ENCODE peak calls at places on chromosomes 6 and 20, in four cellular contexts. One of them, this sample, is unnamed.

GRCh38 chr6:134787261-134787871 is 162.5 kb downstream of the ALDH8A1 start:
- DNase-seq in iris pigment epithelial cell: peak
- DNase-seq in mesenteric fat pad: no peak
- DNase-seq in stimulated activated effector memory CD8-positive, alpha-beta T cell treated with anti-CD3 and anti-CD28 coated beads, Interleukin-12 subunit alpha, Interleukin-12 subunit beta, amount 100 ng/mL, for 72 hours: no peak
- DNase-seq in this sample: no peak

GRCh38 chr6:108712946-108713345 is 135.3 kb upstream of the ARMC2 start:
- DNase-seq in iris pigment epithelial cell: no peak
- DNase-seq in mesenteric fat pad: no peak
- DNase-seq in stimulated activated effector memory CD8-positive, alpha-beta T cell treated with anti-CD3 and anti-CD28 coated beads, Interleukin-12 subunit alpha, Interleukin-12 subunit beta, amount 100 ng/mL, for 72 hours: no peak
- DNase-seq in this sample: no peak

GRCh38 chr6:125658759-125659431 is 90.5 kb upstream of the HEY2 start:
- DNase-seq in stimulated activated effector memory CD8-positive, alpha-beta T cell treated with anti-CD3 and anti-CD28 coated beads, Interleukin-12 subunit alpha, Interleukin-12 subunit beta, amount 100 ng/mL, for 72 hours: no peak
- DNase-seq in mesenteric fat pad: no peak
- DNase-seq in iris pigment epithelial cell: no peak
- DNase-seq in this sample: peak

GRCh38 chr6:167907837-167908681 is 81.3 kb downstream of the AFDN start:
- DNase-seq in mesenteric fat pad: no peak
- DNase-seq in iris pigment epithelial cell: peak
- DNase-seq in stimulated activated effector memory CD8-positive, alpha-beta T cell treated with anti-CD3 and anti-CD28 coated beads, Interleukin-12 subunit alpha, Interleukin-12 subunit beta, amount 100 ng/mL, for 72 hours: no peak
- DNase-seq in this sample: no peak

GRCh38 chr6:137926207-137926731 is 59.2 kb downstream of the TNFAIP3 start:
- DNase-seq in stimulated activated effector memory CD8-positive, alpha-beta T cell treated with anti-CD3 and anti-CD28 coated beads, Interleukin-12 subunit alpha, Interleukin-12 subunit beta, amount 100 ng/mL, for 72 hours: no peak
- DNase-seq in iris pigment epithelial cell: peak
- DNase-seq in mesenteric fat pad: no peak
- DNase-seq in this sample: peak

GRCh38 chr6:139515511-139515910 is 141.1 kb upstream of the CITED2 start:
- DNase-seq in mesenteric fat pad: no peak
- DNase-seq in stimulated activated effector memory CD8-positive, alpha-beta T cell treated with anti-CD3 and anti-CD28 coated beads, Interleukin-12 subunit alpha, Interleukin-12 subunit beta, amount 100 ng/mL, for 72 hours: no peak
- DNase-seq in iris pigment epithelial cell: peak
- DNase-seq in this sample: no peak

GRCh38 chr6:39695447-39695846 is 29.8 kb downstream of the KIF6 start:
- DNase-seq in mesenteric fat pad: no peak
- DNase-seq in iris pigment epithelial cell: no peak
- DNase-seq in stimulated activated effector memory CD8-positive, alpha-beta T cell treated with anti-CD3 and anti-CD28 coated beads, Interleukin-12 subunit alpha, Interleukin-12 subunit beta, amount 100 ng/mL, for 72 hours: no peak
- DNase-seq in this sample: no peak

GRCh38 chr6:70520575-70520974 is 46.2 kb upstream of the SDHAF4 start:
- DNase-seq in mesenteric fat pad: no peak
- DNase-seq in iris pigment epithelial cell: peak
- DNase-seq in stimulated activated effector memory CD8-positive, alpha-beta T cell treated with anti-CD3 and anti-CD28 coated beads, Interleukin-12 subunit alpha, Interleukin-12 subunit beta, amount 100 ng/mL, for 72 hours: no peak
- DNase-seq in this sample: peak

GRCh38 chr6:118982256-118982911 is 47.4 kb upstream of the MCM9 start:
- DNase-seq in iris pigment epithelial cell: no peak
- DNase-seq in stimulated activated effector memory CD8-positive, alpha-beta T cell treated with anti-CD3 and anti-CD28 coated beads, Interleukin-12 subunit alpha, Interleukin-12 subunit beta, amount 100 ng/mL, for 72 hours: no peak
- DNase-seq in mesenteric fat pad: no peak
- DNase-seq in this sample: no peak

GRCh38 chr6:22636450-22636849 is 67.1 kb downstream of the HDGFL1 start:
- DNase-seq in mesenteric fat pad: no peak
- DNase-seq in stimulated activated effector memory CD8-positive, alpha-beta T cell treated with anti-CD3 and anti-CD28 coated beads, Interleukin-12 subunit alpha, Interleukin-12 subunit beta, amount 100 ng/mL, for 72 hours: no peak
- DNase-seq in iris pigment epithelial cell: peak
- DNase-seq in this sample: no peak

GRCh38 chr6:144162977-144163376 is 12.7 kb downstream of the STX11 start:
- DNase-seq in iris pigment epithelial cell: no peak
- DNase-seq in mesenteric fat pad: no peak
- DNase-seq in stimulated activated effector memory CD8-positive, alpha-beta T cell treated with anti-CD3 and anti-CD28 coated beads, Interleukin-12 subunit alpha, Interleukin-12 subunit beta, amount 100 ng/mL, for 72 hours: no peak
- DNase-seq in this sample: no peak

GRCh38 chr20:56572178-56572577 is 39.1 kb downstream of the FAM209B start:
- DNase-seq in iris pigment epithelial cell: peak
- DNase-seq in stimulated activated effector memory CD8-positive, alpha-beta T cell treated with anti-CD3 and anti-CD28 coated beads, Interleukin-12 subunit alpha, Interleukin-12 subunit beta, amount 100 ng/mL, for 72 hours: no peak
- DNase-seq in mesenteric fat pad: no peak
- DNase-seq in this sample: no peak

GRCh38 chr6:169935348-169935718 is 183.9 kb downstream of the ERMARD start:
- DNase-seq in mesenteric fat pad: no peak
- DNase-seq in iris pigment epithelial cell: peak
- DNase-seq in stimulated activated effector memory CD8-positive, alpha-beta T cell treated with anti-CD3 and anti-CD28 coated beads, Interleukin-12 subunit alpha, Interleukin-12 subunit beta, amount 100 ng/mL, for 72 hours: no peak
- DNase-seq in this sample: no peak

GRCh38 chr6:99344289-99344688 is 5.2 kb downstream of the FAXC start:
- DNase-seq in iris pigment epithelial cell: peak
- DNase-seq in stimulated activated effector memory CD8-positive, alpha-beta T cell treated with anti-CD3 and anti-CD28 coated beads, Interleukin-12 subunit alpha, Interleukin-12 subunit beta, amount 100 ng/mL, for 72 hours: no peak
- DNase-seq in mesenteric fat pad: no peak
- DNase-seq in this sample: peak

GRCh38 chr6:156538875-156539660 is 238.1 kb upstream of the ARID1B start:
- DNase-seq in iris pigment epithelial cell: no peak
- DNase-seq in mesenteric fat pad: no peak
- DNase-seq in stimulated activated effector memory CD8-positive, alpha-beta T cell treated with anti-CD3 and anti-CD28 coated beads, Interleukin-12 subunit alpha, Interleukin-12 subunit beta, amount 100 ng/mL, for 72 hours: no peak
- DNase-seq in this sample: no peak

GRCh38 chr6:160978141-160978926 is 13.2 kb upstream of the MAP3K4 start:
- DNase-seq in mesenteric fat pad: no peak
- DNase-seq in iris pigment epithelial cell: peak
- DNase-seq in stimulated activated effector memory CD8-positive, alpha-beta T cell treated with anti-CD3 and anti-CD28 coated beads, Interleukin-12 subunit alpha, Interleukin-12 subunit beta, amount 100 ng/mL, for 72 hours: no peak
- DNase-seq in this sample: no peak

GRCh38 chr6:29506446-29507067 is 18.8 kb upstream of the MAS1L start:
- DNase-seq in stimulated activated effector memory CD8-positive, alpha-beta T cell treated with anti-CD3 and anti-CD28 coated beads, Interleukin-12 subunit alpha, Interleukin-12 subunit beta, amount 100 ng/mL, for 72 hours: no peak
- DNase-seq in iris pigment epithelial cell: no peak
- DNase-seq in mesenteric fat pad: no peak
- DNase-seq in this sample: no peak

GRCh38 chr6:116531675-116532570 is 13.6 kb downstream of the TRAPPC3L start:
- DNase-seq in iris pigment epithelial cell: peak
- DNase-seq in stimulated activated effector memory CD8-positive, alpha-beta T cell treated with anti-CD3 and anti-CD28 coated beads, Interleukin-12 subunit alpha, Interleukin-12 subunit beta, amount 100 ng/mL, for 72 hours: peak
- DNase-seq in mesenteric fat pad: no peak
- DNase-seq in this sample: peak

GRCh38 chr20:23257848-23258746 is 92.5 kb upstream of the NXT1 start:
- DNase-seq in iris pigment epithelial cell: peak
- DNase-seq in stimulated activated effector memory CD8-positive, alpha-beta T cell treated with anti-CD3 and anti-CD28 coated beads, Interleukin-12 subunit alpha, Interleukin-12 subunit beta, amount 100 ng/mL, for 72 hours: no peak
- DNase-seq in mesenteric fat pad: no peak
- DNase-seq in this sample: peak

GRCh38 chr6:44353336-44353735 is 10.9 kb downstream of the SPATS1 start:
- DNase-seq in stimulated activated effector memory CD8-positive, alpha-beta T cell treated with anti-CD3 and anti-CD28 coated beads, Interleukin-12 subunit alpha, Interleukin-12 subunit beta, amount 100 ng/mL, for 72 hours: no peak
- DNase-seq in mesenteric fat pad: no peak
- DNase-seq in iris pigment epithelial cell: peak
- DNase-seq in this sample: no peak

GRCh38 chr20:51132286-51132810 is 109.4 kb upstream of the KCNG1 start:
- DNase-seq in stimulated activated effector memory CD8-positive, alpha-beta T cell treated with anti-CD3 and anti-CD28 coated beads, Interleukin-12 subunit alpha, Interleukin-12 subunit beta, amount 100 ng/mL, for 72 hours: no peak
- DNase-seq in iris pigment epithelial cell: peak
- DNase-seq in mesenteric fat pad: no peak
- DNase-seq in this sample: no peak

GRCh38 chr6:68876792-68877493 is 241.9 kb downstream of the ADGRB3 start:
- DNase-seq in stimulated activated effector memory CD8-positive, alpha-beta T cell treated with anti-CD3 and anti-CD28 coated beads, Interleukin-12 subunit alpha, Interleukin-12 subunit beta, amount 100 ng/mL, for 72 hours: no peak
- DNase-seq in iris pigment epithelial cell: peak
- DNase-seq in mesenteric fat pad: no peak
- DNase-seq in this sample: peak

GRCh38 chr6:165618241-165618640 is 44.8 kb downstream of the PDE10A start:
- DNase-seq in mesenteric fat pad: no peak
- DNase-seq in stimulated activated effector memory CD8-positive, alpha-beta T cell treated with anti-CD3 and anti-CD28 coated beads, Interleukin-12 subunit alpha, Interleukin-12 subunit beta, amount 100 ng/mL, for 72 hours: no peak
- DNase-seq in iris pigment epithelial cell: no peak
- DNase-seq in this sample: no peak

GRCh38 chr20:57795347-57795697 is 85.5 kb upstream of the PMEPA1 start:
- DNase-seq in stimulated activated effector memory CD8-positive, alpha-beta T cell treated with anti-CD3 and anti-CD28 coated beads, Interleukin-12 subunit alpha, Interleukin-12 subunit beta, amount 100 ng/mL, for 72 hours: no peak
- DNase-seq in iris pigment epithelial cell: peak
- DNase-seq in mesenteric fat pad: no peak
- DNase-seq in this sample: no peak

GRCh38 chr6:161444464-161444863 is 170.6 kb upstream of the AGPAT4 start:
- DNase-seq in mesenteric fat pad: no peak
- DNase-seq in iris pigment epithelial cell: no peak
- DNase-seq in stimulated activated effector memory CD8-positive, alpha-beta T cell treated with anti-CD3 and anti-CD28 coated beads, Interleukin-12 subunit alpha, Interleukin-12 subunit beta, amount 100 ng/mL, for 72 hours: no peak
- DNase-seq in this sample: no peak

GRCh38 chr6:46113370-46113769 is 16.4 kb upstream of the ENPP4 start:
- DNase-seq in mesenteric fat pad: no peak
- DNase-seq in stimulated activated effector memory CD8-positive, alpha-beta T cell treated with anti-CD3 and anti-CD28 coated beads, Interleukin-12 subunit alpha, Interleukin-12 subunit beta, amount 100 ng/mL, for 72 hours: no peak
- DNase-seq in iris pigment epithelial cell: no peak
- DNase-seq in this sample: no peak

GRCh38 chr20:63696628-63697356 is at the start of gene TNFRSF6B:
- DNase-seq in stimulated activated effector memory CD8-positive, alpha-beta T cell treated with anti-CD3 and anti-CD28 coated beads, Interleukin-12 subunit alpha, Interleukin-12 subunit beta, amount 100 ng/mL, for 72 hours: no peak
- DNase-seq in iris pigment epithelial cell: no peak
- DNase-seq in mesenteric fat pad: no peak
- DNase-seq in this sample: no peak

GRCh38 chr6:106107043-106107613 is 21.0 kb downstream of the PRDM1 start:
- DNase-seq in iris pigment epithelial cell: no peak
- DNase-seq in mesenteric fat pad: no peak
- DNase-seq in stimulated activated effector memory CD8-positive, alpha-beta T cell treated with anti-CD3 and anti-CD28 coated beads, Interleukin-12 subunit alpha, Interleukin-12 subunit beta, amount 100 ng/mL, for 72 hours: no peak
- DNase-seq in this sample: no peak

GRCh38 chr6:150208606-150209352 is 65.9 kb downstream of the PPP1R14C start:
- DNase-seq in stimulated activated effector memory CD8-positive, alpha-beta T cell treated with anti-CD3 and anti-CD28 coated beads, Interleukin-12 subunit alpha, Interleukin-12 subunit beta, amount 100 ng/mL, for 72 hours: no peak
- DNase-seq in iris pigment epithelial cell: no peak
- DNase-seq in mesenteric fat pad: no peak
- DNase-seq in this sample: no peak

GRCh38 chr20:20593447-20594170 is 118.8 kb downstream of the RALGAPA2 start:
- DNase-seq in stimulated activated effector memory CD8-positive, alpha-beta T cell treated with anti-CD3 and anti-CD28 coated beads, Interleukin-12 subunit alpha, Interleukin-12 subunit beta, amount 100 ng/mL, for 72 hours: no peak
- DNase-seq in mesenteric fat pad: no peak
- DNase-seq in iris pigment epithelial cell: peak
- DNase-seq in this sample: peak

GRCh38 chr6:99348823-99349619 is 453 bp downstream of the FAXC start:
- DNase-seq in stimulated activated effector memory CD8-positive, alpha-beta T cell treated with anti-CD3 and anti-CD28 coated beads, Interleukin-12 subunit alpha, Interleukin-12 subunit beta, amount 100 ng/mL, for 72 hours: no peak
- DNase-seq in mesenteric fat pad: no peak
- DNase-seq in iris pigment epithelial cell: no peak
- DNase-seq in this sample: no peak